ENCODE peak calls at places on chromosomes 7 and 10, in six cellular contexts. C is HepG2, S is H1, F is GM12878, N is K562, B is HCT116. A is an unnamed sample.
A peak's percentile ranks its signal among the peaks of the same experiment; 100 is the strongest.

GRCh38 chr10:64113375-64113774 is 592.2 kb downstream of the REEP3 start:
- DNase-seq in B (no peak), S (no peak), N (no peak), F (no peak), C (no peak), A (no peak)

GRCh38 chr7:39958038-39958437 is 8.0 kb downstream of the CDK13 start:
- DNase-seq in S (no peak), B (no peak), C (no peak), N (no peak), F (no peak), A (no peak)

GRCh38 chr7:36279251-36279925 is 110.3 kb upstream of the ANLN start:
- DNase-seq in N (no peak), C (no peak), B (no peak), F (no peak), S (peak; percentile 39), A (no peak)

GRCh38 chr10:19541299-19541698 is 274.9 kb upstream of the PLXDC2 start:
- DNase-seq in C (no peak), B (no peak), N (no peak), S (no peak), F (no peak), A (no peak)

GRCh38 chr7:156927571-156928405 is 21.7 kb upstream of the NOM1 start:
- DNase-seq in F (no peak), B (no peak), S (no peak), N (no peak), C (no peak), A (no peak)

GRCh38 chr10:132095403-132096113 is 29.8 kb downstream of the JAKMIP3 start:
- DNase-seq in C (no peak), B (no peak), N (no peak), F (no peak), S (no peak), A (no peak)

GRCh38 chr10:79929409-79929904 is 19.4 kb downstream of the SFTPD start:
- DNase-seq in C (peak; percentile 59), B (peak; percentile 62), F (no peak), N (peak; percentile 89), S (peak; percentile 93), A (peak; percentile 84)

GRCh38 chr10:14564268-14564744 is 210.4 kb downstream of the FAM107B start:
- DNase-seq in B (no peak), N (no peak), F (no peak), C (no peak), S (no peak), A (no peak)

GRCh38 chr7:116142850-116143249 is 67.5 kb upstream of the TES start:
- DNase-seq in C (no peak), F (no peak), N (no peak), B (no peak), S (no peak), A (no peak)

GRCh38 chr7:151089893-151090730 is 3.8 kb downstream of the AGAP3 start:
- DNase-seq in B (no peak), N (no peak), C (no peak), S (no peak), F (no peak), A (no peak)

GRCh38 chr7:142760071-142760642 is 10.6 kb upstream of the PRSS2 start:
- DNase-seq in C (no peak), N (no peak), F (no peak), B (no peak), S (no peak), A (no peak)

GRCh38 chr10:12807982-12808613 is 193.4 kb downstream of the CCDC3 start:
- DNase-seq in N (no peak), F (no peak), C (no peak), B (no peak), S (no peak), A (no peak)

GRCh38 chr7:23546897-23547572 is 15.3 kb upstream of the TRA2A start:
- DNase-seq in C (peak; percentile 87), B (peak; percentile 88), N (peak; percentile 93), S (peak; percentile 79), F (peak; percentile 74), A (peak; percentile 78)

GRCh38 chr7:55081067-55081853 is 62.4 kb downstream of the EGFR start:
- DNase-seq in N (no peak), F (no peak), C (no peak), S (no peak), B (no peak), A (no peak)

GRCh38 chr7:106215868-106216516 is 68.8 kb downstream of the NAMPT start:
- DNase-seq in S (no peak), N (no peak), B (no peak), C (no peak), F (no peak), A (no peak)

GRCh38 chr7:115680921-115681320 is 349.6 kb downstream of the TFEC start:
- DNase-seq in N (no peak), F (no peak), S (no peak), C (no peak), B (no peak), A (no peak)

GRCh38 chr7:25864511-25864910 is 287.5 kb upstream of the NFE2L3 start:
- DNase-seq in F (no peak), B (no peak), C (no peak), S (no peak), N (no peak), A (no peak)

GRCh38 chr10:28681928-28682750 is 4.8 kb downstream of the BAMBI start:
- DNase-seq in F (no peak), S (no peak), N (peak; percentile 77), B (no peak), C (no peak), A (no peak)

GRCh38 chr10:93462881-93463280 is 19.3 kb downstream of the MYOF start:
- DNase-seq in B (no peak), S (no peak), C (no peak), N (no peak), F (peak; percentile 23), A (no peak)

DNA sequence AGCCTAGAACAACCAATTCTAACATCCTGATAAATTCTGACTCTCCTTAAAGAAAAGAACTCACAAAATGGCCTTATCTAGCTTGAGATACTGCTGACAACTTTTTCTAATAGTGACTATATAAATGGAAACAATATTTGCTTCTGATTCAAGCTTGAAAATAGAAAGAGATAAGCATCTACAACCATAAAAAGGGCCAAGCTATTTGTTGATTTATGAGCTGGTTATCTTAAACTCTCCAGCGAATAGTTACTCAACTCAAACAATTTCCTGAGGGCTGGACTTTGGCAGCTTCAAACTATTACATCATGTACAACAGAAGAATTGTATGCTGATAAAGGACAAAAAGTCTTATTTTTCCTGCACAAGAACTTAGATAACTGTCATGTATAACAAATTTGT is 4.6 kb downstream of the USP54 start:
- DNase-seq in N (peak; percentile 28), S (no peak), B (no peak), C (peak; percentile 93), F (no peak), A (no peak)
- TF ChIP-seq ATF3 in N (peak; percentile 91), S (no peak), B (no peak), C (peak; percentile 54), F (no peak), A (no peak)

GRCh38 chr7:100483728-100484635 is at the start of gene NYAP1:
- DNase-seq in F (no peak), C (no peak), N (peak; percentile 83), S (peak; percentile 85), B (no peak), A (peak; percentile 63)
- TF ChIP-seq ATF3 in F (no peak), C (no peak), N (no peak), S (no peak), B (no peak), A (no peak)

GRCh38 chr7:30433082-30433481 is 45.5 kb downstream of the NOD1 start:
- DNase-seq in N (no peak), F (no peak), B (no peak), S (no peak), C (no peak), A (peak; percentile 24)
- TF ChIP-seq ATF3 in N (no peak), F (no peak), B (no peak), S (no peak), C (no peak), A (no peak)

GRCh38 chr10:89069589-89069988 is 79.0 kb downstream of the FAS start:
- DNase-seq in S (no peak), B (no peak), N (no peak), C (no peak), F (no peak), A (no peak)

GRCh38 chr10:89063465-89063864 is 72.9 kb downstream of the FAS start:
- DNase-seq in F (no peak), B (no peak), N (peak; percentile 5), S (no peak), C (no peak), A (no peak)

GRCh38 chr10:89062861-89063260 is 72.3 kb downstream of the FAS start:
- DNase-seq in F (no peak), S (no peak), C (no peak), B (no peak), N (peak; percentile 9), A (no peak)

GRCh38 chr10:89064764-89065163 is 74.2 kb downstream of the FAS start:
- DNase-seq in S (no peak), N (no peak), F (no peak), C (no peak), B (no peak), A (no peak)
- TF ChIP-seq ATF3 in S (no peak), N (no peak), F (no peak), C (no peak), B (no peak), A (no peak)

A was measured in WTC11.